ENCODE peak calls at places on chromosomes 12 and 14, in seven cellular contexts. One of them, this sample, is unnamed.

GRCh38 chr14:50339178-50339804 is 27.2 kb downstream of the DMAC2L start:
- DNase-seq in GM03348: no peak
- DNase-seq in stimulated activated CD8-positive, alpha-beta memory T cell treated with anti-CD3 and anti-CD28 coated beads, Interleukin-15, amount 100 ng/mL, for 24 hours: no peak
- DNase-seq in left colon: no peak
- DNase-seq in COR-L47: no peak
- DNase-seq in neural crest cell: no peak
- DNase-seq in Calu3: no peak
- DNase-seq in this sample: no peak

GRCh38 chr14:92356677-92357076 is 33.7 kb downstream of the SLC24A4 start:
- DNase-seq in Calu3: no peak
- DNase-seq in left colon: no peak
- DNase-seq in COR-L47: no peak
- DNase-seq in neural crest cell: no peak
- DNase-seq in GM03348: no peak
- DNase-seq in stimulated activated CD8-positive, alpha-beta memory T cell treated with anti-CD3 and anti-CD28 coated beads, Interleukin-15, amount 100 ng/mL, for 24 hours: no peak
- DNase-seq in this sample: no peak

GRCh38 chr12:52229836-52230343 is 3.2 kb upstream of the KRT7 start:
- DNase-seq in stimulated activated CD8-positive, alpha-beta memory T cell treated with anti-CD3 and anti-CD28 coated beads, Interleukin-15, amount 100 ng/mL, for 24 hours: no peak
- DNase-seq in left colon: no peak
- DNase-seq in GM03348: no peak
- DNase-seq in neural crest cell: no peak
- DNase-seq in Calu3: no peak
- DNase-seq in COR-L47: no peak
- DNase-seq in this sample: no peak

GRCh38 chr12:96240251-96240650 is 46.1 kb downstream of the ELK3 start:
- DNase-seq in GM03348: no peak
- DNase-seq in stimulated activated CD8-positive, alpha-beta memory T cell treated with anti-CD3 and anti-CD28 coated beads, Interleukin-15, amount 100 ng/mL, for 24 hours: no peak
- DNase-seq in Calu3: no peak
- DNase-seq in left colon: no peak
- DNase-seq in COR-L47: no peak
- DNase-seq in neural crest cell: no peak
- DNase-seq in this sample: no peak

GRCh38 chr12:106632797-106633450 is 50.1 kb downstream of the RFX4 start:
- DNase-seq in COR-L47: no peak
- DNase-seq in neural crest cell: no peak
- DNase-seq in left colon: no peak
- DNase-seq in GM03348: no peak
- DNase-seq in stimulated activated CD8-positive, alpha-beta memory T cell treated with anti-CD3 and anti-CD28 coated beads, Interleukin-15, amount 100 ng/mL, for 24 hours: no peak
- DNase-seq in Calu3: peak; percentile 68
- DNase-seq in this sample: no peak

GRCh38 chr14:74577247-74577947 is 34.6 kb downstream of the LTBP2 start:
- DNase-seq in GM03348: peak; percentile 47
- DNase-seq in COR-L47: no peak
- DNase-seq in stimulated activated CD8-positive, alpha-beta memory T cell treated with anti-CD3 and anti-CD28 coated beads, Interleukin-15, amount 100 ng/mL, for 24 hours: no peak
- DNase-seq in Calu3: no peak
- DNase-seq in left colon: no peak
- DNase-seq in neural crest cell: no peak
- DNase-seq in this sample: no peak

GRCh38 chr12:12126551-12126950 is 55.8 kb downstream of the BCL2L14 start:
- DNase-seq in stimulated activated CD8-positive, alpha-beta memory T cell treated with anti-CD3 and anti-CD28 coated beads, Interleukin-15, amount 100 ng/mL, for 24 hours: no peak
- DNase-seq in neural crest cell: no peak
- DNase-seq in Calu3: no peak
- DNase-seq in left colon: no peak
- DNase-seq in COR-L47: no peak
- DNase-seq in GM03348: no peak
- DNase-seq in this sample: no peak

GRCh38 chr14:63899953-63900352 is 47.1 kb downstream of the SYNE2 start:
- DNase-seq in stimulated activated CD8-positive, alpha-beta memory T cell treated with anti-CD3 and anti-CD28 coated beads, Interleukin-15, amount 100 ng/mL, for 24 hours: no peak
- DNase-seq in neural crest cell: no peak
- DNase-seq in COR-L47: no peak
- DNase-seq in Calu3: no peak
- DNase-seq in GM03348: no peak
- DNase-seq in left colon: no peak
- DNase-seq in this sample: no peak

GRCh38 chr12:127148318-127148717 is 1118.7 kb upstream of the TMEM132C start:
- DNase-seq in GM03348: no peak
- DNase-seq in neural crest cell: no peak
- DNase-seq in stimulated activated CD8-positive, alpha-beta memory T cell treated with anti-CD3 and anti-CD28 coated beads, Interleukin-15, amount 100 ng/mL, for 24 hours: no peak
- DNase-seq in left colon: no peak
- DNase-seq in Calu3: no peak
- DNase-seq in COR-L47: no peak
- DNase-seq in this sample: no peak

GRCh38 chr12:80936353-80936641 is 1.4 kb downstream of the LIN7A start:
- DNase-seq in left colon: no peak
- DNase-seq in COR-L47: peak; percentile 62
- DNase-seq in neural crest cell: no peak
- DNase-seq in stimulated activated CD8-positive, alpha-beta memory T cell treated with anti-CD3 and anti-CD28 coated beads, Interleukin-15, amount 100 ng/mL, for 24 hours: no peak
- DNase-seq in Calu3: no peak
- DNase-seq in GM03348: peak; percentile 39
- DNase-seq in this sample: peak; percentile 50

This sample was measured in ovary.